ENCODE peak calls at places on chromosomes 13 and 19, in eight cellular contexts. S is WTC11; W is stromal cell of bone marrow; E is Karpas-422; Y is HEK293T; O is AG09309; B is Daoy; H is CD4-positive, CD25-positive, alpha-beta regulatory T cell. V is an unnamed sample.

GRCh38 chr13:28376604-28377003 is 118.3 kb downstream of the FLT1 start:
- DNase-seq in Y (no peak), H (no peak), W (no peak), B (no peak), O (no peak), S (no peak), E (no peak), V (no peak)

GRCh38 chr13:77896977-77897376 is 21.7 kb downstream of the EDNRB start:
- DNase-seq in W (no peak), S (no peak), Y (no peak), O (no peak), B (no peak), H (no peak), E (no peak), V (no peak)

GRCh38 chr19:1076951-1077350 is 10.0 kb downstream of the ARHGAP45 start:
- DNase-seq in S (no peak), Y (no peak), E (peak), O (no peak), H (peak), W (no peak), B (peak), V (no peak)

GRCh38 chr13:100835695-100836094 is 161.1 kb upstream of the TMTC4 start:
- DNase-seq in E (no peak), O (no peak), W (no peak), Y (no peak), H (no peak), B (no peak), S (no peak), V (no peak)

GRCh38 chr19:4256563-4256962 is 9.7 kb downstream of the YJU2 start:
- DNase-seq in E (peak), W (no peak), Y (no peak), B (no peak), S (no peak), H (no peak), O (no peak), V (no peak)

GRCh38 chr19:52648336-52648990 is 10.3 kb upstream of the ZNF83 start:
- DNase-seq in H (no peak), E (no peak), Y (no peak), S (no peak), B (no peak), W (peak), O (no peak), V (no peak)

GRCh38 chr19:55688422-55689218 is 13.6 kb downstream of the EPN1 start:
- DNase-seq in O (no peak), Y (no peak), B (no peak), E (no peak), H (no peak), S (no peak), W (no peak), V (no peak)

GRCh38 chr13:66922444-66922843 is 307.7 kb downstream of the PCDH9 start:
- DNase-seq in B (no peak), E (no peak), S (no peak), O (no peak), Y (no peak), W (no peak), H (no peak), V (no peak)

GRCh38 chr13:112931028-112931934 is 37.7 kb upstream of the MCF2L start:
- DNase-seq in Y (peak), O (peak), E (peak), S (peak), B (peak), W (peak), H (no peak), V (peak)

GRCh38 chr13:44853641-44854040 is 135.6 kb downstream of the NUFIP1 start:
- DNase-seq in E (no peak), H (no peak), B (no peak), O (no peak), W (no peak), Y (no peak), S (no peak), V (no peak)

GRCh38 chr13:102587916-102588315 is 8.9 kb upstream of the TPP2 start:
- DNase-seq in S (no peak), Y (no peak), E (no peak), O (no peak), W (no peak), B (no peak), H (no peak), V (no peak)

GRCh38 chr13:71864981-71865857 is 1.8 kb downstream of the DACH1 start:
- DNase-seq in O (no peak), W (no peak), H (no peak), E (no peak), Y (peak), S (peak), B (no peak), V (no peak)

GRCh38 chr19:55432355-55432959 is 10.6 kb downstream of the SHISA7 start:
- DNase-seq in O (no peak), Y (no peak), H (no peak), S (no peak), W (no peak), E (no peak), B (no peak), V (no peak)

GRCh38 chr13:48985751-48986150 is 10.0 kb downstream of the FNDC3A start:
- DNase-seq in O (no peak), W (no peak), E (no peak), B (no peak), Y (no peak), H (no peak), S (no peak), V (no peak)

GRCh38 chr13:27276188-27276587 is 5.6 kb downstream of the RASL11A start:
- DNase-seq in W (no peak), Y (no peak), B (no peak), E (no peak), O (peak), H (no peak), S (no peak), V (no peak)

GRCh38 chr13:79631260-79631659 is 150.3 kb downstream of the NDFIP2 start:
- DNase-seq in S (no peak), B (peak), H (no peak), Y (no peak), W (peak), E (no peak), O (peak), V (peak)

GRCh38 chr13:42028113-42028799 is 20.2 kb upstream of the DGKH start:
- DNase-seq in Y (no peak), H (no peak), W (no peak), S (no peak), E (no peak), O (no peak), B (no peak), V (no peak)

GRCh38 chr13:102333320-102334181 is 68.3 kb downstream of the FGF14 start:
- DNase-seq in Y (no peak), E (no peak), W (no peak), H (no peak), B (no peak), O (no peak), S (no peak), V (no peak)

GRCh38 chr13:86862137-86862536 is 809.0 kb upstream of the SLITRK5 start:
- DNase-seq in H (no peak), E (no peak), B (no peak), S (no peak), O (no peak), Y (no peak), W (no peak), V (no peak)

GRCh38 chr19:37845932-37846331 is 60.5 kb downstream of the WDR87 start:
- DNase-seq in E (no peak), S (no peak), B (no peak), H (no peak), W (no peak), Y (no peak), O (no peak), V (no peak)

GRCh38 chr19:2057484-2058469 is 6.7 kb upstream of the MKNK2 start:
- DNase-seq in E (no peak), H (no peak), S (no peak), Y (no peak), W (no peak), O (no peak), B (no peak), V (no peak)

GRCh38 chr19:19817357-19817756 is 4.2 kb downstream of the ZNF506 start:
- DNase-seq in S (no peak), H (peak), Y (no peak), B (no peak), O (no peak), W (no peak), E (no peak), V (no peak)

GRCh38 chr13:73429691-73430090 is 370.9 kb downstream of the KLF5 start:
- DNase-seq in O (no peak), S (no peak), E (no peak), W (no peak), B (no peak), Y (no peak), H (no peak), V (no peak)

GRCh38 chr13:112251930-112252585 is 124.1 kb upstream of the SPACA7 start:
- DNase-seq in B (no peak), E (no peak), W (no peak), Y (no peak), S (no peak), H (no peak), O (no peak), V (no peak)

GRCh38 chr13:79231887-79232286 is 174.2 kb downstream of the RBM26 start:
- DNase-seq in W (no peak), E (no peak), S (no peak), Y (no peak), B (no peak), H (no peak), O (no peak), V (no peak)

GRCh38 chr13:80037505-80037888 is 303.4 kb downstream of the SPRY2 start:
- DNase-seq in W (peak), H (no peak), S (no peak), B (peak), O (peak), Y (no peak), E (no peak), V (peak)

GRCh38 chr13:32117696-32118095 is 86.1 kb downstream of the FRY start:
- DNase-seq in B (no peak), S (no peak), O (no peak), H (no peak), W (no peak), Y (no peak), E (no peak), V (no peak)

GRCh38 chr13:95113601-95114000 is 187.7 kb downstream of the ABCC4 start:
- DNase-seq in H (no peak), W (no peak), E (no peak), O (no peak), S (no peak), Y (no peak), B (no peak), V (no peak)

GRCh38 chr13:28659611-28659970 is 661 bp downstream of the POMP start:
- DNase-seq in W (no peak), E (no peak), B (peak), S (no peak), H (no peak), O (no peak), Y (no peak), V (no peak)

GRCh38 chr13:111505175-111505777 is 184.8 kb downstream of the TEX29 start:
- DNase-seq in B (peak), W (no peak), E (no peak), O (no peak), H (no peak), S (peak), Y (peak), V (no peak)

GRCh38 chr13:57470491-57470890 is 161.1 kb upstream of the PCDH17 start:
- DNase-seq in S (no peak), B (no peak), H (no peak), Y (no peak), E (no peak), W (no peak), O (no peak), V (no peak)

GRCh38 chr13:102707465-102707864 is 12.6 kb upstream of the METTL21C start:
- DNase-seq in H (no peak), B (peak), O (peak), S (no peak), Y (no peak), W (peak), E (no peak), V (peak)

GRCh38 chr13:94344126-94344863 is 135.2 kb downstream of the DCT start:
- DNase-seq in W (peak), H (no peak), Y (no peak), O (no peak), B (no peak), E (no peak), S (no peak), V (no peak)

GRCh38 chr19:5627395-5627904 is 4.6 kb downstream of the SAFB start:
- DNase-seq in Y (no peak), E (peak), S (peak), O (no peak), H (no peak), W (no peak), B (no peak), V (peak)

GRCh38 chr13:109787135-109787954 is 962 bp upstream of the IRS2 start:
- DNase-seq in B (peak), W (no peak), E (no peak), S (peak), O (no peak), Y (no peak), H (peak), V (no peak)

GRCh38 chr13:23081246-23081645 is 99.5 kb upstream of the SGCG start:
- DNase-seq in E (no peak), B (no peak), Y (no peak), W (peak), S (no peak), H (no peak), O (peak), V (no peak)

GRCh38 chr13:40076765-40077362 is 421.4 kb downstream of the COG6 start:
- DNase-seq in S (no peak), Y (no peak), B (no peak), E (no peak), O (no peak), H (no peak), W (no peak), V (no peak)

GRCh38 chr13:20126460-20127262 is 34.2 kb downstream of the GJA3 start:
- DNase-seq in Y (no peak), B (no peak), O (no peak), S (no peak), W (no peak), H (no peak), E (no peak), V (no peak)

V was measured in HFF-Myc.